ENCODE peak calls at places on chromosomes 13 and 19, in seven cellular contexts. D is CD4-positive, alpha-beta memory T cell; H is AG04450; B is pancreas; W is heart right ventricle; T is WERI-Rb-1; O is endodermal cell. E is an unnamed sample.

GRCh38 chr13:21074601-21075302 is 13.4 kb upstream of the LATS2 start:
- DNase-seq in B (no peak), H (no peak), W (peak; percentile 32), O (no peak), D (peak; percentile 33), T (no peak), E (no peak)

GRCh38 chr13:22828081-22828480 is 352.7 kb upstream of the SGCG start:
- DNase-seq in H (no peak), T (no peak), D (no peak), O (no peak), W (no peak), B (no peak), E (no peak)

GRCh38 chr13:79541426-79542049 is 60.6 kb downstream of the NDFIP2 start:
- DNase-seq in O (no peak), D (peak; percentile 66), B (no peak), W (no peak), H (peak; percentile 46), T (no peak), E (no peak)

GRCh38 chr19:33306853-33307792 is 4.8 kb upstream of the CEBPA start:
- DNase-seq in T (no peak), D (no peak), O (no peak), B (peak; percentile 78), W (no peak), H (no peak), E (no peak)

GRCh38 chr19:43430976-43431375 is 16.3 kb downstream of the TEX101 start:
- DNase-seq in W (no peak), H (no peak), T (no peak), D (no peak), O (no peak), B (no peak), E (no peak)

GRCh38 chr13:46170268-46170667 is 11.7 kb downstream of the LCP1 start:
- DNase-seq in D (no peak), B (no peak), T (no peak), W (no peak), O (peak; percentile 52), H (no peak), E (no peak)

GRCh38 chr13:84431646-84432045 is 549.4 kb upstream of the SLITRK1 start:
- DNase-seq in O (no peak), H (no peak), D (no peak), B (no peak), W (no peak), T (no peak), E (no peak)

GRCh38 chr13:46051958-46052313 is 610 bp downstream of the ZC3H13 start:
- DNase-seq in B (no peak), D (no peak), H (no peak), W (no peak), T (no peak), O (no peak), E (no peak)

GRCh38 chr13:107348931-107349330 is 781.0 kb upstream of the ARGLU1 start:
- DNase-seq in O (no peak), T (no peak), D (no peak), B (no peak), W (no peak), H (no peak), E (no peak)

GRCh38 chr13:113086031-113086750 is 19.4 kb upstream of the F7 start:
- DNase-seq in H (no peak), W (no peak), B (peak; percentile 44), O (peak; percentile 76), D (no peak), T (peak; percentile 54), E (no peak)

GRCh38 chr13:84821261-84821660 is 939.0 kb upstream of the SLITRK1 start:
- DNase-seq in D (no peak), B (no peak), O (no peak), W (no peak), H (no peak), T (no peak), E (no peak)

GRCh38 chr19:42412223-42412622 is 15.0 kb downstream of the LIPE start:
- DNase-seq in D (no peak), O (peak; percentile 44), H (no peak), W (no peak), B (no peak), T (peak; percentile 69), E (peak; percentile 83)

GRCh38 chr13:98478134-98479129 is 98.5 kb downstream of the STK24 start:
- DNase-seq in D (peak; percentile 9), T (peak; percentile 97), O (peak; percentile 70), W (no peak), H (no peak), B (no peak), E (no peak)

GRCh38 chr13:98517576-98518310 is 59.2 kb downstream of the STK24 start:
- DNase-seq in H (no peak), B (no peak), D (peak; percentile 65), O (no peak), W (no peak), T (no peak), E (no peak)

GRCh38 chr13:48816696-48817095 is 159.0 kb upstream of the FNDC3A start:
- DNase-seq in W (no peak), O (no peak), D (no peak), T (no peak), B (no peak), H (no peak), E (no peak)

GRCh38 chr13:27408074-27408473 is 16.3 kb upstream of the GTF3A start:
- DNase-seq in O (no peak), H (no peak), T (no peak), B (no peak), W (no peak), D (no peak), E (no peak)
- H3K27me3 ChIP-seq in O (no peaks in the 10 kb centered on the region), H (peaks cover 36% of the 10 kb centered on the region), T (peaks cover 98% of the 10 kb centered on the region), B (no peaks in the 10 kb centered on the region), W (peaks cover 6% of the 10 kb centered on the region), D (no peaks in the 10 kb centered on the region), E (no peaks in the 10 kb centered on the region)

GRCh38 chr13:34161829-34162544 is 344.0 kb downstream of the RFC3 start:
- DNase-seq in B (no peak), O (peak; percentile 56), W (no peak), H (peak; percentile 43), D (no peak), T (peak; percentile 18), E (no peak)

GRCh38 chr13:34164585-34164984 is 346.6 kb downstream of the RFC3 start:
- DNase-seq in W (no peak), H (no peak), T (no peak), O (no peak), D (no peak), B (no peak), E (no peak)

GRCh38 chr13:34165158-34165557 is 347.2 kb downstream of the RFC3 start:
- DNase-seq in T (no peak), W (no peak), H (no peak), O (no peak), B (no peak), D (no peak), E (no peak)

GRCh38 chr13:34159946-34160345 is 342.0 kb downstream of the RFC3 start:
- DNase-seq in B (no peak), T (no peak), W (no peak), H (no peak), O (peak; percentile 67), D (no peak), E (no peak)

DNA sequence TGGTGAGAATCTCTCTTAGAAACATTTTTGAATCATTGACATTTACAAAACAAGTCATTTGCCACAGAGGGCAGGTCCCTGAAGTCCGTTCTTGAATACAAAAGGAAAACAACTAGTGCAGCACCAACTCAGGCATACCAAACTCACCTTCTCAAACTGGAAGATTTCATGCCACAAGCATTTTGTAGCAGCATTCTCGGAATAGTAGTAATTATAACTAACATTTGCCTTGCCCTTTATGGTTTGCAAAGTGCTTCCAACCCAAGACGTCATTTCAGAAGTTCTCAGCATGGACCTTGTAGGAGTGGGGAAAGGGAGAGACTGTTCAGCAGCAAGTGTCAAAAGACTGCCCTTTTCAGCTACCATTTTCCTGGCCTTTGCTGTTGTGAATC is 344.6 kb downstream of the RFC3 start:
- DNase-seq in D (no peak), T (no peak), H (no peak), B (no peak), W (no peak), O (no peak), E (no peak)
- H3K4me3 ChIP-seq in D (no peak overlapping the region), T (peak overlapping the region; percentile 23), H (no peak overlapping the region), B (no peak overlapping the region), W (no peak overlapping the region), O (no peak overlapping the region), E (no peak overlapping the region)

GRCh38 chr19:13013649-13014048 is 18.4 kb downstream of the NFIX start:
- DNase-seq in O (no peak), D (no peak), T (no peak), H (no peak), W (no peak), B (no peak), E (no peak)
- H3K27me3 ChIP-seq in O (peaks cover 100% of the 10 kb centered on the region), D (peaks cover 42% of the 10 kb centered on the region), T (peaks cover 21% of the 10 kb centered on the region), H (no peaks in the 10 kb centered on the region), W (no peaks in the 10 kb centered on the region), B (no peaks in the 10 kb centered on the region), E (no peaks in the 10 kb centered on the region)

GRCh38 chr19:34960103-34960805 is 3.8 kb downstream of the ZNF792 start:
- DNase-seq in H (peak; percentile 11), B (no peak), W (no peak), O (no peak), T (no peak), D (no peak), E (no peak)
- H3K4me3 ChIP-seq in H (no peak overlapping the region), B (no peak overlapping the region), W (no peak overlapping the region), O (peak overlapping the region; percentile 99), T (no peak overlapping the region), D (no peak overlapping the region), E (no peak overlapping the region)

GRCh38 chr19:19530889-19531288 is 2.2 kb downstream of the YJEFN3 start:
- DNase-seq in D (no peak), O (no peak), B (no peak), W (no peak), H (no peak), T (no peak), E (no peak)
- H3K27me3 ChIP-seq in D (no peaks in the 10 kb centered on the region), O (no peaks in the 10 kb centered on the region), B (no peaks in the 10 kb centered on the region), W (no peaks in the 10 kb centered on the region), H (no peaks in the 10 kb centered on the region), T (no peaks in the 10 kb centered on the region), E (no peaks in the 10 kb centered on the region)

GRCh38 chr13:77330009-77330471 is 3.1 kb upstream of the MYCBP2 start:
- DNase-seq in W (no peak), H (no peak), B (no peak), O (no peak), D (no peak), T (no peak), E (no peak)

GRCh38 chr13:77329133-77330008 is 2.5 kb upstream of the MYCBP2 start:
- DNase-seq in W (peak; percentile 86), B (peak; percentile 88), O (peak; percentile 91), T (peak; percentile 75), D (peak; percentile 89), H (peak; percentile 89), E (peak; percentile 93)

GRCh38 chr13:77325371-77325941 is 1.4 kb downstream of the MYCBP2 start:
- DNase-seq in B (no peak), O (no peak), T (no peak), D (peak; percentile 49), H (no peak), W (no peak), E (no peak)

GRCh38 chr13:77328819-77329132 is 1.9 kb upstream of the MYCBP2 start:
- DNase-seq in H (no peak), T (no peak), B (no peak), O (no peak), W (no peak), D (no peak), E (no peak)

GRCh38 chr13:77326905-77327604 is at the start of gene MYCBP2:
- DNase-seq in T (peak; percentile 95), D (peak; percentile 98), B (peak; percentile 98), O (peak; percentile 99), H (peak; percentile 98), W (peak; percentile 98), E (peak; percentile 92)
- H3K4me3 ChIP-seq in T (peak within 1 kb of the TSS; percentile 68), D (peak within 1 kb of the TSS; percentile 70), B (peak within 1 kb of the TSS; percentile 86), O (peak within 1 kb of the TSS; percentile 78), H (peak within 1 kb of the TSS; percentile 86), W (peak within 1 kb of the TSS; percentile 80), E (peak within 1 kb of the TSS; percentile 87)

E was measured in dorsolateral prefrontal cortex.